ENCODE peak calls at places on chromosomes 1 and 21, in seven cellular contexts. Q, R, W, M, P, X and C are unnamed samples.
A peak's percentile ranks its signal among the peaks of the same experiment; 100 is the strongest.

GRCh38 chr1:247118946-247119446 is 14.8 kb upstream of the ZNF669 start:
- DNase-seq in Q (no peak), R (no peak), W (no peak), M (no peak), P (no peak), X (no peak), C (no peak)

GRCh38 chr1:155944396-155944728 is 2.9 kb downstream of the RXFP4 start:
- DNase-seq in Q (no peak), R (no peak), W (no peak), M (no peak), P (no peak), X (no peak), C (no peak)

GRCh38 chr1:100391675-100392074 is 39.4 kb downstream of the CDC14A start:
- DNase-seq in Q (no peak), R (no peak), W (no peak), M (no peak), P (no peak), X (no peak), C (peak; percentile 41)

GRCh38 chr1:82565546-82565945 is 764.8 kb downstream of the ADGRL2 start:
- DNase-seq in Q (peak; percentile 10), R (no peak), W (no peak), M (no peak), P (no peak), X (no peak), C (no peak)

GRCh38 chr21:27454234-27454633 is 487.3 kb upstream of the ADAMTS5 start:
- DNase-seq in Q (no peak), R (no peak), W (no peak), M (no peak), P (no peak), X (no peak), C (no peak)

GRCh38 chr1:74193908-74194307 is 4.1 kb downstream of the LRRIQ3 start:
- DNase-seq in Q (no peak), R (no peak), W (no peak), M (peak; percentile 4), P (no peak), X (no peak), C (no peak)

GRCh38 chr1:223621312-223621734 is 44.2 kb downstream of the CAPN8 start:
- DNase-seq in Q (no peak), R (no peak), W (no peak), M (no peak), P (no peak), X (no peak), C (no peak)

GRCh38 chr1:41783189-41783639 is 135.5 kb downstream of the HIVEP3 start:
- DNase-seq in Q (no peak), R (no peak), W (no peak), M (no peak), P (no peak), X (no peak), C (no peak)

GRCh38 chr1:242534753-242535152 is 10.3 kb upstream of the PLD5 start:
- DNase-seq in Q (no peak), R (no peak), W (no peak), M (no peak), P (no peak), X (no peak), C (no peak)

GRCh38 chr21:39660191-39660590 is 47.5 kb downstream of the B3GALT5 start:
- DNase-seq in Q (peak; percentile 78), R (no peak), W (no peak), M (peak; percentile 54), P (no peak), X (no peak), C (no peak)

GRCh38 chr21:41975391-41976272 is 21.8 kb upstream of the C2CD2 start:
- DNase-seq in Q (no peak), R (no peak), W (peak; percentile 14), M (no peak), P (no peak), X (no peak), C (no peak)

GRCh38 chr1:196148367-196148970 is 459.8 kb downstream of the KCNT2 start:
- DNase-seq in Q (no peak), R (no peak), W (no peak), M (no peak), P (no peak), X (no peak), C (no peak)

GRCh38 chr1:223775054-223775453 is 62.7 kb downstream of the CAPN2 start:
- DNase-seq in Q (no peak), R (no peak), W (no peak), M (no peak), P (no peak), X (no peak), C (no peak)

GRCh38 chr1:64745181-64745985 is 508 bp downstream of the RAVER2 start:
- DNase-seq in Q (peak; percentile 43), R (peak; percentile 14), W (no peak), M (peak; percentile 21), P (peak; percentile 31), X (peak; percentile 48), C (no peak)

GRCh38 chr1:151165281-151165737 is 393 bp downstream of the LYSMD1 start:
- DNase-seq in Q (peak; percentile 31), R (peak; percentile 52), W (peak; percentile 41), M (peak; percentile 66), P (peak; percentile 70), X (no peak), C (no peak)

DNA sequence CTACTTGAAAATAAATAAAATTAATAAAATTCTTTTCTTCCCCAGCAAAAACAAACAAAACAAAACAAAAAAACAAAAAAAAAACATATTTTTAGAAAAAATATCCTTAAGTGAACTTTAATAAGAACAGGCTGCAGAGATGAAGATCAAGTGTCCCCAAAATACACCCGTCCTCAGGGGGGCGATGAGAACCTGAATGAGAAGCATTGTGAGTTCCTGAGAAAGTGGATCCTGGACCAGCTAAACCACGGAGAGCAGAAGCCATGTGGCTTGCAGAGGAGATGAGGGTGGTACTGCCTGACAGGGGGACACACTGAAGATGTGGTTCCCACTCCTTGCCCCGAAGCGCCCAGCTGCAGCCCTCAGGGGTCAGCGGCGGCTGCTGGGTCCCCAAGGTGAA is 89.3 kb downstream of the ITPKB start:
- DNase-seq in Q (peak; percentile 52), R (peak; percentile 14), W (no peak), M (no peak), P (no peak), X (peak; percentile 25), C (no peak)
- TF ChIP-seq CTCF in Q (peak; percentile 13), R (no peak), W (no peak), M (peak; percentile 49), P (no peak), X (peak; percentile 17), C (peak; percentile 42)

GRCh38 chr1:209737118-209737505 is 18.7 kb upstream of the TRAF3IP3 start:
- DNase-seq in Q (no peak), R (no peak), W (no peak), M (no peak), P (no peak), X (no peak), C (no peak)

GRCh38 chr1:209742409-209743144 is 13.3 kb upstream of the TRAF3IP3 start:
- DNase-seq in Q (no peak), R (no peak), W (no peak), M (no peak), P (no peak), X (no peak), C (no peak)

GRCh38 chr1:209743145-209743482 is 12.7 kb upstream of the TRAF3IP3 start:
- DNase-seq in Q (peak; percentile 57), R (peak; percentile 66), W (no peak), M (no peak), P (peak; percentile 51), X (no peak), C (no peak)

GRCh38 chr1:209741889-209742288 is 14.0 kb upstream of the TRAF3IP3 start:
- DNase-seq in Q (no peak), R (no peak), W (no peak), M (peak; percentile 37), P (no peak), X (no peak), C (no peak)

DNA sequence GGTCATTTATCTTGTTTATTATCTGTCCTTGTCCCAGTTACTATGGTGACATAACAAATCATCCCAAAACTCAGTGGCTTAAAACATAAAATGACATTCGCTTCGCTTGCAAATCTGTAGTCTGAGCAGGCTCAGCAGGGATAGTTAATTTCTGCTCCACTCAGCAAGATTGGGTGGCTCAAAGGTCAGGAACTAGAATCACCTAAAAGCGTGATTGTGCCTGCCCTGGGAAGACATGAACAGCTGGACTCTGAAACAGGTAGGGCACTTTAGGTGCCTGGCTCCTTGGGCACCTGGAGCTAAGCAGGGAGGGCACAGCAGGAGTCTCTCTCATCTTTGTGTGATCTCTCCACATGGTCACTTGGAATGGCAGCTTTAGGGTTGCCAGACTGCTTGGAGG is 14.7 kb upstream of the TRAF3IP3 start:
- DNase-seq in Q (no peak), R (no peak), W (no peak), M (no peak), P (no peak), X (no peak), C (no peak)
- H3K27ac ChIP-seq in Q (no peak overlapping the region), R (no peak overlapping the region), W (no peak overlapping the region), M (peak overlapping the region; percentile 83), P (no peak overlapping the region), X (no peak overlapping the region), C (no peak overlapping the region)

GRCh38 chr1:245859510-245860114 is 647.5 kb downstream of the SMYD3 start:
- DNase-seq in Q (no peak), R (no peak), W (no peak), M (no peak), P (no peak), X (no peak), C (no peak)

GRCh38 chr1:245856944-245857531 is 650.0 kb downstream of the SMYD3 start:
- DNase-seq in Q (no peak), R (no peak), W (no peak), M (no peak), P (no peak), X (no peak), C (no peak)

GRCh38 chr1:245858022-245858421 is 649.1 kb downstream of the SMYD3 start:
- DNase-seq in Q (no peak), R (no peak), W (no peak), M (no peak), P (no peak), X (no peak), C (no peak)

GRCh38 chr1:245860681-245861552 is 646.2 kb downstream of the SMYD3 start:
- DNase-seq in Q (no peak), R (no peak), W (no peak), M (no peak), P (no peak), X (no peak), C (no peak)

GRCh38 chr1:245858683-245859509 is 648.2 kb downstream of the SMYD3 start:
- DNase-seq in Q (no peak), R (no peak), W (no peak), M (no peak), P (no peak), X (no peak), C (no peak)
- TF ChIP-seq CTCF in Q (no peak), R (no peak), W (no peak), M (peak; percentile 42), P (no peak), X (no peak), C (no peak)

GRCh38 chr1:52665173-52666020 is 32.4 kb downstream of the SHISAL2A start:
- DNase-seq in Q (no peak), R (no peak), W (no peak), M (no peak), P (no peak), X (no peak), C (no peak)

GRCh38 chr1:52660807-52661206 is 27.8 kb downstream of the SHISAL2A start:
- DNase-seq in Q (no peak), R (no peak), W (no peak), M (no peak), P (no peak), X (no peak), C (no peak)

GRCh38 chr1:52663716-52664115 is 30.7 kb downstream of the SHISAL2A start:
- DNase-seq in Q (no peak), R (no peak), W (no peak), M (no peak), P (no peak), X (no peak), C (no peak)

GRCh38 chr1:52659851-52660596 is 27.1 kb downstream of the SHISAL2A start:
- DNase-seq in Q (no peak), R (no peak), W (no peak), M (no peak), P (no peak), X (no peak), C (no peak)

GRCh38 chr1:52662645-52663313 is 29.8 kb downstream of the SHISAL2A start:
- DNase-seq in Q (peak; percentile 17), R (no peak), W (no peak), M (no peak), P (no peak), X (no peak), C (no peak)
- H3K27ac ChIP-seq in Q (no peak overlapping the region), R (no peak overlapping the region), W (no peak overlapping the region), M (no peak overlapping the region), P (no peak overlapping the region), X (no peak overlapping the region), C (no peak overlapping the region)